ENCODE peak calls at places on chromosomes 2 and 18, in four cellular contexts. R, D, J and F are unnamed samples.

GRCh38 chr2:232721882-232722281 is 24.8 kb downstream of the GIGYF2 start:
- DNase-seq in J (no peak), D (no peak), R (no peak), F (no peak)

GRCh38 chr18:50183556-50183955 is 11.4 kb downstream of the MYO5B start:
- DNase-seq in D (no peak), J (no peak), R (no peak), F (peak; percentile 43)

GRCh38 chr2:17539993-17540812 is at the start of gene VSNL1:
- DNase-seq in R (no peak), J (no peak), D (peak; percentile 98), F (peak; percentile 93)

GRCh38 chr2:241138471-241138870 is 10.8 kb downstream of the PASK start:
- DNase-seq in R (no peak), J (no peak), D (no peak), F (no peak)

GRCh38 chr2:237351796-237352195 is 62.2 kb downstream of the COL6A3 start:
- DNase-seq in D (no peak), R (no peak), J (no peak), F (no peak)

GRCh38 chr2:109128466-109129355 is at the start of gene SH3RF3:
- DNase-seq in D (peak; percentile 68), J (peak; percentile 23), R (no peak), F (no peak)

GRCh38 chr2:15673919-15674636 is 82.4 kb downstream of the DDX1 start:
- DNase-seq in R (no peak), J (no peak), D (peak; percentile 71), F (peak; percentile 26)

GRCh38 chr2:100244881-100245605 is 77.3 kb downstream of the LONRF2 start:
- DNase-seq in R (no peak), D (no peak), J (no peak), F (no peak)

GRCh38 chr2:196718796-196719564 is 79.5 kb downstream of the CCDC150 start:
- DNase-seq in J (no peak), R (peak; percentile 66), D (peak; percentile 53), F (peak; percentile 63)

GRCh38 chr18:49008716-49009115 is 58.0 kb upstream of the SMAD7 start:
- DNase-seq in J (no peak), D (no peak), R (no peak), F (no peak)

GRCh38 chr2:26561918-26562810 is 79.0 kb downstream of the CIB4 start:
- DNase-seq in D (no peak), R (no peak), J (no peak), F (no peak)

GRCh38 chr18:31275722-31276463 is 42.1 kb upstream of the DSG1 start:
- DNase-seq in J (no peak), D (no peak), R (no peak), F (peak; percentile 8)

GRCh38 chr2:109352898-109353689 is 224.1 kb downstream of the SH3RF3 start:
- DNase-seq in R (no peak), D (no peak), J (peak; percentile 30), F (no peak)

GRCh38 chr2:26001743-26002341 is 19.5 kb upstream of the KIF3C start:
- DNase-seq in R (no peak), D (no peak), J (peak; percentile 47), F (no peak)

GRCh38 chr18:27780061-27780740 is 396.7 kb downstream of the CDH2 start:
- DNase-seq in D (no peak), J (no peak), R (no peak), F (no peak)

GRCh38 chr18:27778925-27779324 is 398.0 kb downstream of the CDH2 start:
- DNase-seq in J (no peak), R (no peak), D (peak; percentile 52), F (no peak)

DNA sequence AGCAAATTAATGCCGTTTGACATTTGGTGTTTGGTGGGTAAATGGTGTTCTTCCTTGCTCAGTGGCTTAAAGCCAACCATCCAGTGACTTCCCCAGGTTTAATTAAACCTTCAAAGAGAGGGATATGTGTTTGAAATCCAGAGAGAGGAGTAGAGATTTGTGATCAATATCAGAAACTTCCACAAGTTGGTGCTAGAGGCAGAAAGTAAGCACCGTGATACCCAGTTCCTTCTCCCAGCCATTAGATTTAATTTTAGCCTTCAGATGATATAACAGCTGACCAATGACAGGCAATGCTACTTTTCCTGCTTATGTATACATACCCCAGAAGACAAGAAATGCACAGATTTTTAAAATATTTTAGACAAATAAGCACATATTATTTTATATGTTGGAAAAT is 398.5 kb downstream of the CDH2 start:
- DNase-seq in R (no peak), J (no peak), D (peak; percentile 39), F (peak; percentile 8)
- TF ChIP-seq CTCF in R (peak; percentile 73), J (no peak), D (peak; percentile 54), F (peak; percentile 72)

GRCh38 chr2:217940261-217941220 is 62.3 kb downstream of the TNS1 start:
- DNase-seq in D (no peak), R (no peak), J (no peak), F (no peak)

GRCh38 chr2:217942731-217943335 is 60.0 kb downstream of the TNS1 start:
- DNase-seq in R (no peak), D (no peak), J (no peak), F (no peak)

GRCh38 chr2:217941339-217941738 is 61.5 kb downstream of the TNS1 start:
- DNase-seq in J (no peak), D (no peak), R (no peak), F (no peak)

GRCh38 chr2:217943379-217944321 is 59.1 kb downstream of the TNS1 start:
- DNase-seq in J (peak; percentile 58), D (peak; percentile 85), R (no peak), F (no peak)

DNA sequence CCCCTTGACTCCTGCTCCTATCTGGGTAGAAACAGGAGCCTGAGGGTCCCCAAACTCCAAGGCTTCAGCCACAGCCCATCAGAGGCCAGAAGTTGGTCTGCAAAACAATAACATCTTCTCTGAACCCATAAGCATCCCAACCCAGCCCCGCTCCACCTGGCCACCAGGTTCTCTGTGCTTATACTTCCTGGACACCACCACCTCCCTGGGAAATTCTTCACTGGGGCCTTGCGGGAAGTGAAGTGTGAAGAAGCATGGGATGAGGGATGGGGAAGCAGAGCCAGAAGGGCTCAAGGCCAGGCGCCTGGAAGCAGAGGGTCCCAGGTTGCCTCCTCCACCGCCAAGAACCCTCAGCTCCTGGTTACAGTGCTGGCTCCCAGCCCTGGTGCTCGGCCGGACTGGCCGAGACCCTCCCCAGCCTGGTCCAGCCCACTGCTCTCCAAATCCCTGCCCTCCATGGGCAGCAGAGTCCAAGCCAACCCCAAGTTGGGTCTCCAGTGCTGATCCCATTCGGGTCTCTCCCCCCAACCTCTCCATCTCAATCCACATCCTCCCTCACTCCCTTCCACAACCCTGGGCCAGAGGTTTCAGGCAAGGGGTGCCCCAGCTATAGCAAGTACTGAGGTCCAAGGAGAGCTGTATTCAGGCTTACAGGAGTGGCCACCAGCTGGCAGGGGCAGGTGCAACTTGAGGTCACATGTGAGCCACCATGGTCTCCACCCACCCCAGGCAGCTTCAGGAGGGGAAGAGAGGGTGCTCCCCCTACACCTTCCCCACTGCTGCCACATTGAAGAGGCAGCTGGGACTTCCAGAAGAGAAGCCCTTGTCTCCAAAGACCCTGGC is 60.7 kb downstream of the TNS1 start:
- DNase-seq in R (no peak), J (no peak), D (no peak), F (no peak)
- H3K4me3 ChIP-seq in R (peak overlapping the region; percentile 63), J (peak overlapping the region; percentile 61), D (no peak overlapping the region), F (no peak overlapping the region)

DNA sequence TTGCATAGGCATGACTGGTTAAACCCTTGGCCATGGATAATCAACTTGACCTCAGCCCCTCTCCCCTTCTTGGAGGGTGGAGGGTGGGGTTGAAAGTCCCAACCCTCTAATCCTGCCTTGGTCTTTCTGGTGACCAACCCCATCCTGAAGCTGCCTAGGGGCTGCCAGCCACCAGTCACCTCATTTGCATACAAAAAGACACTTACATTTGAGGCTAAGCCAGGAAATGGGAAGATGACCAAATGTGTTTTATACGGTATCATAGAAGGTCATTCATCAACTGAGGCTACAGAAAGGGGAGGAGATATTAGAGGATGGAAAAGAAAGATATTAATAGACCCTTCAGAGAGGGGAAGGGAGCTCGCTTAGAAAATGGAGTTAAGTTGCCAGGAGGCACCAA is 96.8 kb downstream of the NCK2 start:
- DNase-seq in J (no peak), R (no peak), D (no peak), F (no peak)
- TF ChIP-seq CTCF in J (no peak), R (no peak), D (no peak), F (no peak)

GRCh38 chr2:68237976-68238580 is 14.3 kb downstream of the PPP3R1 start:
- DNase-seq in D (no peak), R (no peak), J (no peak), F (no peak)
- H3K4me3 ChIP-seq in D (no peak overlapping the region), R (no peak overlapping the region), J (no peak overlapping the region), F (no peak overlapping the region)

GRCh38 chr2:86371482-86372002 is 34.1 kb upstream of the REEP1 start:
- DNase-seq in D (no peak), J (no peak), R (no peak), F (no peak)

GRCh38 chr2:86372641-86373502 is 35.4 kb upstream of the REEP1 start:
- DNase-seq in D (peak; percentile 77), J (no peak), R (no peak), F (peak; percentile 26)

GRCh38 chr2:86372133-86372532 is 34.7 kb upstream of the REEP1 start:
- DNase-seq in J (no peak), R (no peak), D (no peak), F (no peak)

GRCh38 chr2:86368181-86368824 is 30.9 kb upstream of the REEP1 start:
- DNase-seq in J (no peak), R (no peak), D (peak; percentile 85), F (no peak)

DNA sequence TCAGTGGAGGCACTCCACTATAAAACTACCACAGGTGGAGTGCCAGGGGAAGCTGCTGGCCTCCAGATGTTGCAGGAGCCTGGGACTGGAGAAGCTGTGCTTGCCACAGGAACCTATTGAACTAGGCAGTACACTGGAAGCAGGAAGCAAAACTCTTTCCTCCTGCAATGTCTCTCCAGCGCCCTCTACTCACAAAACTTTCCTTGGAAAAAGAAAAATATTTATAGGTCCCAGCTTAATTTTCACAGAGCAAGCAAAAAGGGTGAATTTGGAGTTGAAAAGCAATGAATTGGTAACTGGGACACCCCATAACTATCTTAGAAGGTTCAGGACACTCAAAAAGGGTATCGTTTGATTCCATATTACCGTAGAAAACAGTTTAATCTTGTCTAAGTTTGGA is 33.2 kb upstream of the REEP1 start:
- DNase-seq in J (no peak), R (no peak), D (no peak), F (no peak)
- TF ChIP-seq CTCF in J (no peak), R (no peak), D (no peak), F (no peak)

GRCh38 chr2:61114147-61114546 is 47.8 kb upstream of the C2orf74 start:
- DNase-seq in J (no peak), R (no peak), D (peak; percentile 4), F (no peak)
- H3K4me3 ChIP-seq in J (no peak overlapping the region), R (no peak overlapping the region), D (no peak overlapping the region), F (no peak overlapping the region)

DNA sequence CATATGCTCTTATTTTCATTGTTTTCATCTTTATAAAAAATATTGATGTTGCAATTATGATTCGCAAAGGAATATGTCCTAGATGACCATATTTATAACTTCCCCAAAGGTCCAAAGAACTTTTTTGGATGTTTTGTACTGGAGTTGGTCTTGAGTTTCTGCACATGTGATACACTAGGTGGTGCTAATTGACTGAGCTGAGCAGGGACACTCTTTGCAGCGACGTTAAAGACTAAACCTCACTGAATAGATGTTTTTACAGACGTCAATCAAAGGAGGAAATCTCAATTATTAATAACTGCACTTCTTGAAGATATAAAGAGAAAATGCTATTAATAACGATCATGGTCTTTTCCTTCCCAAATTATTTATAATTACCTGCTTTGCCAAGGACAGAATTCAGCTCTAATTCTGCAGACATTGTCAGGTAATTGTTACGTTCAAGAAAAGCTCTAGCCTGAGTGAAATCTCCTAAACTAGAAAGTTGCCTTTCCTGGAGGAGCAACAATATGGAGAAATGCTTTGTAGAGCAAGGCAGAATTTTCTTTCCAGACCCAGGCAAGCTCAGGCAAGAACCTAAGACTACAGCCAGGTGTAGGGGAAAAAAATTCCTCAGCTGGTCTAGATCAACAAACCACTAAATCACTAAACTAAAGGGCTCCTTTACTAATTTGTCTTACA is 119.3 kb upstream of the RBBP8 start:
- DNase-seq in D (peak; percentile 60), J (no peak), R (no peak), F (no peak)
- TF ChIP-seq CTCF in D (peak; percentile 86), J (no peak), R (peak; percentile 68), F (peak; percentile 67)

GRCh38 chr18:61554117-61554776 is 221.0 kb downstream of the CDH20 start:
- DNase-seq in J (no peak), R (no peak), D (no peak), F (no peak)
- H3K4me3 ChIP-seq in J (no peak overlapping the region), R (no peak overlapping the region), D (no peak overlapping the region), F (no peak overlapping the region)